ENCODE peak calls at places on chromosomes 16 and 17, in four cellular contexts. V, D, C and X are unnamed samples.

GRCh38 chr17:14205992-14206461 is 30.6 kb downstream of the CDRT15 start:
- DNase-seq in D (peak; percentile 90), C (peak; percentile 86), V (peak; percentile 89), X (no peak)

GRCh38 chr16:10297341-10298006 is 88.4 kb upstream of the ATF7IP2 start:
- DNase-seq in D (no peak), V (peak; percentile 18), C (no peak), X (no peak)

GRCh38 chr17:2023692-2024571 is 1.2 kb downstream of the RTN4RL1 start:
- DNase-seq in D (peak; percentile 57), V (no peak), C (peak; percentile 59), X (peak; percentile 25)

GRCh38 chr17:8868092-8868491 is 618 bp upstream of the PIK3R6 start:
- DNase-seq in D (no peak), V (no peak), C (no peak), X (no peak)

GRCh38 chr16:57503366-57503765 is 17.1 kb upstream of the DOK4 start:
- DNase-seq in D (peak; percentile 18), V (no peak), C (no peak), X (no peak)

GRCh38 chr17:11950771-11951519 is 46.3 kb downstream of the ZNF18 start:
- DNase-seq in D (no peak), C (no peak), V (no peak), X (no peak)

GRCh38 chr17:63445571-63446217 is 412 bp downstream of the CYB561 start:
- DNase-seq in D (peak; percentile 39), V (peak; percentile 90), C (peak; percentile 58), X (peak; percentile 77)

GRCh38 chr16:79651363-79651762 is 50.8 kb upstream of the MAF start:
- DNase-seq in V (peak; percentile 91), C (no peak), D (peak; percentile 48), X (no peak)

GRCh38 chr16:31451681-31452351 is 7.5 kb upstream of the ARMC5 start:
- DNase-seq in C (peak; percentile 65), D (peak; percentile 78), V (peak; percentile 88), X (peak; percentile 65)

GRCh38 chr17:76405607-76405966 is 21.2 kb downstream of the SPHK1 start:
- DNase-seq in D (peak; percentile 16), C (no peak), V (no peak), X (no peak)

GRCh38 chr16:35102780-35103403 is 1643.5 kb downstream of the TP53TG3F start:
- DNase-seq in D (no peak), C (no peak), V (no peak), X (peak; percentile 3)

GRCh38 chr16:66881964-66882508 is 1.7 kb downstream of the PDP2 start:
- DNase-seq in C (no peak), V (no peak), D (no peak), X (no peak)

GRCh38 chr16:66882702-66883101 is 2.4 kb downstream of the PDP2 start:
- DNase-seq in C (no peak), V (no peak), D (no peak), X (no peak)

GRCh38 chr16:66881560-66881959 is 1.2 kb downstream of the PDP2 start:
- DNase-seq in V (no peak), C (no peak), D (no peak), X (no peak)

GRCh38 chr16:66881014-66881417 is 701 bp downstream of the PDP2 start:
- DNase-seq in C (no peak), V (no peak), D (no peak), X (no peak)

GRCh38 chr16:66880288-66881013 is at the start of gene PDP2:
- DNase-seq in D (peak; percentile 97), V (peak; percentile 99), C (peak; percentile 92), X (peak; percentile 95)
- TF ChIP-seq POLR2A in D (no peak), V (no peak), C (peak; percentile 50), X (peak; percentile 70)

GRCh38 chr17:16585796-16586195 is 16.8 kb upstream of the ZNF287 start:
- DNase-seq in C (no peak), D (no peak), V (no peak), X (no peak)

GRCh38 chr17:16593356-16594102 is 24.5 kb upstream of the ZNF287 start:
- DNase-seq in V (no peak), C (no peak), D (no peak), X (no peak)

GRCh38 chr17:16583781-16584180 is 14.8 kb upstream of the ZNF287 start:
- DNase-seq in V (no peak), D (no peak), C (no peak), X (no peak)

GRCh38 chr17:16584273-16584995 is 15.4 kb upstream of the ZNF287 start:
- DNase-seq in V (peak; percentile 98), D (peak; percentile 95), C (no peak), X (peak; percentile 85)

GRCh38 chr17:16589097-16589969 is 20.3 kb upstream of the ZNF287 start:
- DNase-seq in V (peak; percentile 98), D (peak; percentile 95), C (peak; percentile 64), X (peak; percentile 89)
- TF ChIP-seq POLR2A in V (no peak), D (no peak), C (no peak), X (no peak)

GRCh38 chr17:59963738-59964454 is 644 bp downstream of the RNFT1 start:
- DNase-seq in V (no peak), D (peak; percentile 50), C (no peak), X (peak; percentile 68)

GRCh38 chr17:59962739-59963318 is 1.7 kb downstream of the RNFT1 start:
- DNase-seq in V (no peak), C (no peak), D (no peak), X (no peak)

GRCh38 chr17:59964455-59965328 is at the start of gene RNFT1:
- DNase-seq in C (peak; percentile 72), V (peak; percentile 97), D (peak; percentile 95), X (peak; percentile 92)
- TF ChIP-seq POLR2A in C (peak; percentile 88), V (peak; percentile 25), D (no peak), X (peak; percentile 73)

DNA sequence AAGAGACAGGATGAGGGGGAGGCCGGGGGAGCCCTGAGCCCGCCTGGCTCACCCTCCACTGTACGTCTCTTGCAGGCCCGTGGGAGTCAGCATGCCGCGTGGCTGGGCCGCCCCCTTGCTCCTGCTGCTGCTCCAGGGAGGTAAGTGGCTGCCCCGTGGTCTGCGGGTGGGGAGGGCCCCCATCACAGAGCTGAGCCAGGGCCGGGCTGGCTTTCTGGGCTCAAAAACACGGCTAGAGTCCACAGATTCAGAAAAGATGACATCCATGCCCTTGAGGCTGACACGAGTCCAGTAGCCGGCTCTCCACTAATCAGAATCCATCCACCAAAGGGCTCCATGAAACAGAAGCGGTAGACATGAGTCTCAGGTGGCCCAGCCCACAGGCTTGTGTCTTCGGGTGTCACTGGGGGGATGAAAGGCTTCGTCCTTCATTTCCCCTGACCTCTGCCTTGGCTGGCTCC is 28.0 kb downstream of the IL21R start:
- DNase-seq in D (no peak), V (peak; percentile 74), C (no peak), X (no peak)
- TF ChIP-seq POLR2A in D (no peak), V (no peak), C (no peak), X (no peak)

GRCh38 chr17:41505007-41505835 is at the start of gene KRT13:
- DNase-seq in C (no peak), V (no peak), D (no peak), X (peak; percentile 79)
- TF ChIP-seq POLR2A in C (no peak), V (no peak), D (no peak), X (no peak)

GRCh38 chr17:4833178-4833940 is at the start of gene MINK1:
- DNase-seq in V (peak; percentile 96), D (peak; percentile 93), C (peak; percentile 87), X (peak; percentile 98)
- TF ChIP-seq POLR2A in V (no peak), D (peak; percentile 18), C (peak; percentile 81), X (peak; percentile 80)

GRCh38 chr17:78110363-78111011 is 18.1 kb downstream of the TMC6 start:
- DNase-seq in D (peak; percentile 73), C (no peak), V (no peak), X (no peak)
- TF ChIP-seq POLR2A in D (no peak), C (no peak), V (no peak), X (no peak)